ENCODE peak calls at places on chromosomes 5 and 9, in nine cellular contexts. C is NCI-H446; V is NCI-H1417; L is DMS79; W is stimulated activated CD8-positive, alpha-beta memory T cell treated with anti-CD3 and anti-CD28 coated beads, Interleukin-15, amount 100 ng/mL, for 4 hours; H is GM12865; F is mesendoderm; O is heart right ventricle; I is AG10803. G is an unnamed sample.

GRCh38 chr9:96073531-96074284 is 198.2 kb downstream of the ERCC6L2 start:
- DNase-seq in F (peak; percentile 63), O (no peak), C (no peak), V (no peak), I (no peak), L (no peak), W (no peak), H (no peak), G (peak; percentile 62)

GRCh38 chr5:143418140-143418866 is 14.8 kb upstream of the NR3C1 start:
- DNase-seq in L (no peak), O (no peak), I (no peak), H (peak; percentile 55), F (no peak), C (no peak), W (no peak), V (no peak), G (no peak)

GRCh38 chr5:146796144-146796543 is 82.4 kb downstream of the PPP2R2B start:
- DNase-seq in L (no peak), W (no peak), C (no peak), V (no peak), H (no peak), F (no peak), O (no peak), I (no peak), G (no peak)

GRCh38 chr5:9301200-9301599 is 244.7 kb downstream of the SEMA5A start:
- DNase-seq in C (no peak), L (no peak), F (no peak), I (peak; percentile 57), W (no peak), V (no peak), H (no peak), O (no peak), G (no peak)

GRCh38 chr5:148457183-148457620 is 73.4 kb downstream of the FBXO38 start:
- DNase-seq in O (no peak), C (no peak), W (no peak), H (peak; percentile 10), I (no peak), L (no peak), F (peak; percentile 83), V (peak; percentile 73), G (no peak)

GRCh38 chr5:180315762-180316212 is 23.9 kb upstream of the MAPK9 start:
- DNase-seq in L (peak; percentile 32), V (no peak), O (peak; percentile 50), W (peak; percentile 51), H (peak; percentile 55), C (peak; percentile 9), I (peak; percentile 42), F (peak; percentile 51), G (peak; percentile 89)

GRCh38 chr9:101737165-101737704 is 1.2 kb downstream of the GRIN3A start:
- DNase-seq in I (no peak), C (no peak), H (no peak), W (no peak), F (peak; percentile 1), V (no peak), O (no peak), L (no peak), G (peak; percentile 54)

GRCh38 chr5:178730940-178731265 is 444 bp upstream of the ZNF354A start:
- DNase-seq in W (no peak), C (no peak), H (peak; percentile 1), I (no peak), L (no peak), V (no peak), O (no peak), F (no peak), G (no peak)

G was measured in endodermal cell.